ENCODE peak calls at places on chromosomes 5 and 9, in six cellular contexts. B, T, G, L, P and R are unnamed samples.

GRCh38 chr5:151174612-151175101 is 17.1 kb upstream of the ANXA6 start:
- DNase-seq in T (no peak), G (no peak), P (peak), B (no peak), L (peak), R (no peak)

GRCh38 chr5:180540050-180540694 is 46.0 kb downstream of the CNOT6 start:
- DNase-seq in T (no peak), B (no peak), L (no peak), G (no peak), P (no peak), R (no peak)

GRCh38 chr9:134442486-134443168 is 116.4 kb downstream of the RXRA start:
- DNase-seq in T (no peak), B (no peak), G (peak), P (no peak), L (no peak), R (no peak)

GRCh38 chr5:112757468-112758208 is 20.0 kb downstream of the APC start:
- DNase-seq in T (no peak), L (no peak), G (peak), P (no peak), B (no peak), R (peak)

GRCh38 chr9:100220936-100221335 is 121.9 kb downstream of the INVS start:
- DNase-seq in L (no peak), B (no peak), G (no peak), P (no peak), T (no peak), R (no peak)

GRCh38 chr9:128882677-128883590 is 1.0 kb downstream of the LRRC8A start:
- DNase-seq in B (no peak), P (no peak), L (no peak), G (peak), T (no peak), R (no peak)

GRCh38 chr5:34526682-34527305 is 129.3 kb upstream of the RAI14 start:
- DNase-seq in B (no peak), P (no peak), T (no peak), G (no peak), L (no peak), R (no peak)

GRCh38 chr9:86700601-86701000 is 246.7 kb downstream of the GAS1 start:
- DNase-seq in L (peak), B (no peak), T (no peak), G (peak), P (peak), R (no peak)

GRCh38 chr5:148443998-148444397 is 60.2 kb downstream of the FBXO38 start:
- DNase-seq in G (peak), L (no peak), T (no peak), P (peak), B (peak), R (peak)

GRCh38 chr9:85742630-85742928 is 825 bp upstream of the AGTPBP1 start:
- DNase-seq in G (peak), P (no peak), B (no peak), T (no peak), L (no peak), R (peak)

GRCh38 chr9:135157856-135158571 is 70.5 kb downstream of the OLFM1 start:
- DNase-seq in T (no peak), B (no peak), P (no peak), L (no peak), G (no peak), R (no peak)

GRCh38 chr9:114097613-114098020 is 1.5 kb downstream of the KIF12 start:
- DNase-seq in G (peak), T (peak), L (no peak), B (no peak), P (peak), R (no peak)

GRCh38 chr5:41735213-41735612 is 135.0 kb downstream of the OXCT1 start:
- DNase-seq in B (no peak), G (no peak), T (no peak), L (no peak), P (no peak), R (no peak)

GRCh38 chr5:14457475-14457874 is 124.1 kb upstream of the OTULINL start:
- DNase-seq in B (no peak), T (no peak), L (no peak), G (no peak), P (peak), R (no peak)

GRCh38 chr5:362189-362588 is 40.7 kb downstream of the AHRR start:
- DNase-seq in B (no peak), T (no peak), G (no peak), L (peak), P (no peak), R (no peak)

GRCh38 chr9:20558609-20559016 is 63.7 kb downstream of the MLLT3 start:
- DNase-seq in L (no peak), B (peak), G (peak), P (no peak), T (no peak), R (no peak)

GRCh38 chr5:38347040-38347763 is 88.8 kb downstream of the EGFLAM start:
- DNase-seq in B (peak), T (no peak), G (no peak), P (no peak), L (no peak), R (no peak)

GRCh38 chr9:81685763-81686613 is 3.4 kb downstream of the TLE1 start:
- DNase-seq in T (no peak), P (no peak), B (peak), G (peak), L (no peak), R (no peak)

GRCh38 chr5:158629591-158630312 is 470.0 kb downstream of the EBF1 start:
- DNase-seq in B (no peak), G (no peak), T (no peak), P (no peak), L (no peak), R (no peak)

GRCh38 chr9:16532681-16533450 is 337.6 kb downstream of the BNC2 start:
- DNase-seq in T (no peak), P (no peak), L (no peak), G (peak), B (peak), R (no peak)

GRCh38 chr9:136947955-136948510 is 3.0 kb downstream of the C8G start:
- DNase-seq in P (no peak), G (peak), L (no peak), B (no peak), T (no peak), R (no peak)

DNA sequence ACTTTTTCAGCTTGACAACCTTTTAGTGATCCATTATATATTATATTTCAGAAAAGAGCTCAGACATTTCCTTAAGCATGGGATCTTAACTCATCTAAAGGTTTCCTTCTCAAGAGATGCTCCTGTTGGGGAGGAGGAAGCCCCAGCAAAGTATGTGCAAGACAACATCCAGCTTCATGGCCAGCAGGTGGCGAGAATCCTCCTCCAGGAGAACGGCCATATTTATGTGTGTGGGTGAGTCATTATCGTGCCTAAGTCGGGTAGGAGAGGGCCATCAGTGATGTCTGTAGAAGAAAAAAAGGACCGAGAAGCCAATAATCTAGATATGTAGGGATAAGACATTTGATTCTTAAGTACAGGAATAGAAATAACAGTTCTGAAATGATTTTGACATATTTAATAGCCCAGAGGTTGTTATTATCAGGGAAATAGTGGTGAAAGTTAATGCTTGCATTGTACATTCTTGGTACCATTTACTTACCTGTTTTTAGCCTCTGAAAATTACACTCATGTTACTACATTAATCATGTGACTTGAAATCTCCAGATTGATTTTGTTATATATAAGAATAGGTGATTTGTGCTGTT is 28.2 kb downstream of the MTRR start:
- DNase-seq in P (no peak), T (no peak), B (peak), L (no peak), G (peak), R (no peak)
- TF ChIP-seq CTCF in P (peak), T (no peak), B (peak), L (no peak), G (peak), R (peak)

DNA sequence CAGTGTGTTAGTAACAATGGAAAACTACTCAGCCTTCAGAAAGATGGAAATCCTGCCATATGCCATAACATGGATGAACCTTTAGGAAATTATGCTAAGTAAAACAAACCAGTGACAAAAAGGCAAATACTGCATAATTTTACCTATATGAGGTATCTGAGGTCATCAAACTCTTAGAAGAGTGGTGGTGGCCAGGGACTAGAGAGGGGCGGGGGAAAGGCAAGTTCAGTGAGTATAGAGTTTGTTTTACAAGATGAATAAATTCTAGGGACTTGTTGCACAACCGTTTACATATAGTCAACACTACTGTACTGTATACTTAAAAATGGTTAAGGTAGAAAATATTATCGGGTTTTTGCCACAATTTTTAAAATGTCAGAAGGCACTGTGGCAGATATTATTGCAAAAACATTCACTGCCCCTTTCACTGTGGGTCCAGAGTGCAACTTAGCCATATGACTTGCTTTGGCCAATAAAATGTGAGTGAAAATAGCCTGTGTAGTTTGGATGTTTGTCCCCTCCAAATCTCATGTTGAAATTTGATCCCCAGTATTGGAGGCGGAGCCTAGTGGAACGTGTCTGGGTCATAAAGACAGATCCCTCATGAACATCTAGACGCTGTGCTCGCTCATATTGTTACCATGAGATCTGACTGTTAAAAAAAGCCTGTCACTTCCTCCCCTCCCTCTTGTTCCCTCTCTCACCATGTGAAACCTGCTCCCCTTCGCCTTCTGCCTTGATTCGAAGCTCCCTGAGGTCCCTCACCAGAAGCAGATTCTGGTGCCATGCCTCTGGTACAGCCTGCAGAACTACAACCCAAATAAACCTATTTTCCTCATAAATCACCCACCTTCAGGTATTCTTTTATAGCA is 9.5 kb downstream of the ZNF367 start:
- DNase-seq in P (no peak), T (no peak), L (no peak), G (no peak), B (no peak), R (no peak)
- H3K4me3 ChIP-seq in P (no peak), T (no peak), L (no peak), G (no peak), B (no peak), R (no peak)

GRCh38 chr9:96230002-96230401 is 72.0 kb downstream of the HSD17B3 start:
- DNase-seq in B (no peak), L (no peak), G (no peak), T (no peak), P (no peak), R (no peak)
- TF ChIP-seq CTCF in B (peak), L (no peak), G (no peak), T (no peak), P (no peak), R (no peak)

DNA sequence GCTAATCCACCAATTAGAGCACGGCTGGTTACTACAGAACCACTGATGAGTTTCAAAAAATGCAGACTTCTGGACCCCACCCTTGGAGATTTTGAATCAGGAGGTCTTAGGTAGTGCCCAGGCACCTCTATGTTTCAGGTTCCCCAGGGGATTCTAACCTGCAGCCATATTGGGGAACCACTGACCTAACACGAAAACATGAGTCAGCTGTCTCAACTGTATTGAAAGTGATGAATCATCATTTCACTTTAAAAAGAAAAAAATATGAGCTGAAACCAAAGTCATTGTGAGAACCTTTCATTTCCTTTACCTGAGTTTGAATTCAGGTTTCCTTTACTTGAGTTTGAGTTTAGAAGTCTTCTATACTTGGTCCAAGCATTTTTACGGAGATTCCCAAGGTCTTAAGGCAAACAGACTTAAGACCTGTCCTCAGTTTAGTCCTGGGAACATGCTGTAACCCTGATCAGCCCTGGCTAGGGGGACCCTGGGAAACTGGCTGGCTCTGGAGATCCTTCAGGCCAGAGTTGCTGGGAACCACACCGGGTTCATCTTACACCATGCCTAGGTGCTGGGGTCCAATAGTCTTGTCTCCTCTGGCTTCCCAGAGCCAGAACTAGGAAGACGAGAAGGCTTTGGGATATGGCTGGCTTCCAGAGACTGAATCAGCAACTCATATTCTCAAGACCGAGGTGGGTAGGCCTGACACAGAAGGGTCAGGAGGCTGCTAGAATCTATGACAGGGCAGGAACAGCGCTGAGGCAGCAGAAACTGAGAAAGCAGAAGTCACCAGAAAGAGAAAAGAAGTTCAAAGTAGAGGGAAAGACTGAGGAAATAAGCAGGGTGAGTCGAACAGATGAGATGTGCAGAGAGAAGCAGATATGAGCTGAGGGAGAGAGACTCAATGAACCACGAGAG is 16.5 kb upstream of the PDCD1LG2 start:
- DNase-seq in T (no peak), P (no peak), B (peak), L (no peak), G (peak), R (peak)
- H3K4me3 ChIP-seq in T (no peak), P (no peak), B (no peak), L (no peak), G (no peak), R (peak)

DNA sequence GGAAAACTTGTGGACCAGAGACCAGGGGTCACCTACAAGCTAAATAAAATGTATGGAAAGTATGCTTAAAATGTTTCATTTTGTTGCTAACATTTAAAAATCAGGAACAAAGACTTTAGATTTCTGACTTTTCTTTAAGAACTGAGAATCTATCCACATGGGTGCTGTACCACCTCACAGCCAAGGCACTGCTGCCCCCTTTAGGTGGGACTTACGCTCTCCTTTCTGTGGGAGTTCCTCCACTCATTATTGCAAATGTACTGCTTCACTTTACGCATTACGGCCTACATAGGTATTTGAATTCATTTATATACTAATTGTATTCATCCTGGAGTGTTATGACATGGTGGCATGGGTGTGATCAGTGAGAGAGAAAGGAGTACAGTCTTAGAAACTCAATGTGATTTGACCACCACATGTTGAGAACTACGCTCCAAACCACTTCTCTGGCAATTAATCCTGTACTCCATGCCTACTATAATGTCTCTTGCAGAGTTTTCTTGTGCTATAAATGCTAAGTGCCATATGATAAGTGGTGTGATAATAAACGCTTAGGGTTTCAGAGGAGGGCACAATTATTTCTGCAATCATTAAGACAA is 24.7 kb upstream of the CETN3 start:
- DNase-seq in T (no peak), P (peak), G (peak), B (peak), L (no peak), R (no peak)
- TF ChIP-seq CTCF in T (peak), P (peak), G (peak), B (peak), L (peak), R (peak)

DNA sequence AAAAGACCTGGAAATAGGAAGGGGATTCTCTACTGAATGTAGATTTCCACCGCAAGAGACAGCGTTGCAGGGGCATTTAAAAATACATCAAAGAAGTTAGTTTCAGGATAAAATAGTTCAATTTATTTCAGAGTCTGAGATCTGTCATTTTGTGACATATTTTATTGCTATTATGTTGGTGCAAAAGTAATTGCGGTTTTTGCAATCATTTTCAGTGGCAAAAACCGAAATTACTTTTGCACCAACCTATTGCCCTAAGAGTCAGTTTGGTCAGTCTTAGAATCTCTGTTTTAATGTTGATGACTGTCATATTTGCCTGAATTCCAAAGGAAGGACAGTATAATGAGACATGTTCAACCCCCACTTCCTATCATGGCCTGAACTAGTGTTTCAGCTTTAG is 219.5 kb upstream of the CDH10 start:
- DNase-seq in L (no peak), B (no peak), P (no peak), G (no peak), T (no peak), R (no peak)
- H3K4me3 ChIP-seq in L (no peak), B (no peak), P (no peak), G (no peak), T (no peak), R (no peak)

GRCh38 chr5:157306690-157307089 is 40.8 kb downstream of the CYFIP2 start:
- DNase-seq in G (no peak), B (no peak), P (no peak), L (no peak), T (no peak), R (no peak)

GRCh38 chr5:157301066-157301465 is 35.1 kb downstream of the CYFIP2 start:
- DNase-seq in T (no peak), B (no peak), L (no peak), G (no peak), P (no peak), R (no peak)

GRCh38 chr5:157303023-157303422 is 37.1 kb downstream of the CYFIP2 start:
- DNase-seq in G (no peak), P (no peak), B (no peak), L (no peak), T (no peak), R (no peak)

GRCh38 chr5:157306092-157306491 is 40.2 kb downstream of the CYFIP2 start:
- DNase-seq in B (no peak), P (no peak), G (no peak), L (no peak), T (no peak), R (no peak)

GRCh38 chr5:157303667-157304327 is 37.9 kb downstream of the CYFIP2 start:
- DNase-seq in G (no peak), P (peak), T (no peak), L (no peak), B (no peak), R (no peak)
- TF ChIP-seq CTCF in G (no peak), P (no peak), T (no peak), L (no peak), B (peak), R (peak)

GRCh38 chr9:126548312-126548711 is 65.4 kb upstream of the LMX1B start:
- DNase-seq in B (no peak), P (no peak), G (no peak), T (no peak), L (no peak), R (no peak)

GRCh38 chr9:126546036-126546435 is 67.7 kb upstream of the LMX1B start:
- DNase-seq in L (no peak), P (no peak), G (no peak), B (no peak), T (no peak), R (no peak)

GRCh38 chr9:126538550-126538949 is 75.2 kb upstream of the LMX1B start:
- DNase-seq in B (no peak), G (no peak), P (no peak), T (no peak), L (no peak), R (no peak)

GRCh38 chr9:126545116-126545515 is 68.6 kb upstream of the LMX1B start:
- DNase-seq in P (no peak), B (no peak), T (no peak), G (no peak), L (no peak), R (no peak)

DNA sequence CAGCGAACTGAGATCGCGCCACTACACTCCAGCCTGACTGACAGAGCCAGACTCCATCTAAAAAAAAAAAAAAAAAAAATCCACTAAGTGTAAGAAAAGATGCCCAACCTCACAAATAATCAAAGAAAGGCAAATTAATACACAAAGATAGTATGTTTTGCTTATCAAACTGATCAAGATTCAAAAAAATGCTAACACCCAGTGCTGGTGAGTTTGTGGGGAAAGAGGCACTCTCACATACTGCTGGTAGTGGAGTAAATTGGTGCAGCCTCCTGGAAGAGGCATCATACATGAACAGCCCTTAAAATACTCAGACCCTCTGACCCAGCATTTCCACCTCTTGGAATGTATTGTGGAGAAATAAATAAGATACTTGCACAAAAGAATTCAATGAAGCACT is 70.2 kb upstream of the LMX1B start:
- DNase-seq in T (no peak), L (no peak), G (no peak), B (no peak), P (no peak), R (no peak)
- H3K4me3 ChIP-seq in T (no peak), L (no peak), G (no peak), B (no peak), P (no peak), R (no peak)

GRCh38 chr5:167565555-167565954 is 725.9 kb upstream of the WWC1 start:
- DNase-seq in L (no peak), B (peak), G (peak), T (no peak), P (no peak), R (no peak)
- TF ChIP-seq CTCF in L (no peak), B (peak), G (peak), T (no peak), P (no peak), R (no peak)